ENCODE peak calls at places on chromosomes 3 and 15, in ten cellular contexts. One of them, this sample, is unnamed. For H3K4me1, the result is how much of the 10 kb centered on the place peaks cover.

GRCh38 chr15:66955001-66955516 is 110.3 kb upstream of the SMAD3 start:
- DNase-seq in uterus: no peak
- DNase-seq in transverse colon: no peak
- DNase-seq in tibial artery: no peak
- DNase-seq in heart right ventricle: no peak
- DNase-seq in upper lobe of right lung: no peak
- DNase-seq in prostate gland: no peak
- DNase-seq in OCI-LY7: no peak
- DNase-seq in upper lobe of left lung: no peak
- DNase-seq in psoas muscle: no peak
- DNase-seq in this sample: no peak

GRCh38 chr3:150738688-150739087 is 24.3 kb downstream of the SIAH2 start:
- DNase-seq in uterus: no peak
- DNase-seq in transverse colon: no peak
- DNase-seq in tibial artery: no peak
- DNase-seq in heart right ventricle: no peak
- DNase-seq in upper lobe of right lung: no peak
- DNase-seq in prostate gland: no peak
- DNase-seq in OCI-LY7: no peak
- DNase-seq in upper lobe of left lung: no peak
- DNase-seq in psoas muscle: no peak
- DNase-seq in this sample: no peak

GRCh38 chr3:156518726-156519125 is 36.2 kb downstream of the SSR3 start:
- DNase-seq in uterus: no peak
- DNase-seq in transverse colon: no peak
- DNase-seq in tibial artery: no peak
- DNase-seq in heart right ventricle: no peak
- DNase-seq in upper lobe of right lung: no peak
- DNase-seq in prostate gland: no peak
- DNase-seq in OCI-LY7: no peak
- DNase-seq in upper lobe of left lung: no peak
- DNase-seq in psoas muscle: no peak
- DNase-seq in this sample: peak

GRCh38 chr15:68676926-68677325 is 98.1 kb downstream of the CORO2B start:
- DNase-seq in uterus: no peak
- DNase-seq in transverse colon: no peak
- DNase-seq in tibial artery: no peak
- DNase-seq in heart right ventricle: no peak
- DNase-seq in upper lobe of right lung: peak
- DNase-seq in prostate gland: no peak
- DNase-seq in OCI-LY7: no peak
- DNase-seq in upper lobe of left lung: no peak
- DNase-seq in psoas muscle: no peak
- DNase-seq in this sample: no peak

GRCh38 chr3:58250093-58250707 is 12.6 kb downstream of the ABHD6 start:
- DNase-seq in uterus: no peak
- DNase-seq in transverse colon: no peak
- DNase-seq in tibial artery: no peak
- DNase-seq in heart right ventricle: no peak
- DNase-seq in upper lobe of right lung: no peak
- DNase-seq in prostate gland: no peak
- DNase-seq in OCI-LY7: no peak
- DNase-seq in upper lobe of left lung: no peak
- DNase-seq in psoas muscle: no peak
- DNase-seq in this sample: no peak

GRCh38 chr15:40323953-40324937 is 753 bp downstream of the INAFM2 start:
- DNase-seq in uterus: no peak
- DNase-seq in transverse colon: no peak
- DNase-seq in tibial artery: no peak
- DNase-seq in heart right ventricle: peak
- DNase-seq in upper lobe of right lung: peak
- DNase-seq in prostate gland: no peak
- DNase-seq in OCI-LY7: no peak
- DNase-seq in upper lobe of left lung: peak
- DNase-seq in psoas muscle: peak
- DNase-seq in this sample: no peak

GRCh38 chr3:81485444-81485865 is 276.0 kb downstream of the GBE1 start:
- DNase-seq in uterus: no peak
- DNase-seq in transverse colon: peak
- DNase-seq in tibial artery: peak
- DNase-seq in heart right ventricle: no peak
- DNase-seq in upper lobe of right lung: no peak
- DNase-seq in prostate gland: no peak
- DNase-seq in OCI-LY7: peak
- DNase-seq in upper lobe of left lung: no peak
- DNase-seq in psoas muscle: no peak
- DNase-seq in this sample: no peak

GRCh38 chr3:8984081-8984480 is 20.8 kb upstream of the RAD18 start:
- DNase-seq in uterus: no peak
- DNase-seq in transverse colon: no peak
- DNase-seq in tibial artery: no peak
- DNase-seq in heart right ventricle: no peak
- DNase-seq in upper lobe of right lung: no peak
- DNase-seq in prostate gland: no peak
- DNase-seq in OCI-LY7: no peak
- DNase-seq in upper lobe of left lung: no peak
- DNase-seq in psoas muscle: no peak
- DNase-seq in this sample: no peak

GRCh38 chr3:51585197-51585596 is 46.7 kb downstream of the RAD54L2 start:
- DNase-seq in uterus: no peak
- DNase-seq in transverse colon: no peak
- DNase-seq in tibial artery: no peak
- DNase-seq in heart right ventricle: no peak
- DNase-seq in upper lobe of right lung: no peak
- DNase-seq in prostate gland: no peak
- DNase-seq in OCI-LY7: no peak
- DNase-seq in upper lobe of left lung: no peak
- DNase-seq in psoas muscle: no peak
- DNase-seq in this sample: no peak

GRCh38 chr3:157938154-157938774 is 168.0 kb downstream of the SHOX2 start:
- DNase-seq in uterus: no peak
- DNase-seq in transverse colon: no peak
- DNase-seq in tibial artery: peak
- DNase-seq in heart right ventricle: no peak
- DNase-seq in upper lobe of right lung: no peak
- DNase-seq in prostate gland: no peak
- DNase-seq in OCI-LY7: no peak
- DNase-seq in upper lobe of left lung: no peak
- DNase-seq in psoas muscle: no peak
- DNase-seq in this sample: no peak

GRCh38 chr3:133535971-133536634 is 37.4 kb upstream of the CDV3 start:
- DNase-seq in uterus: no peak
- DNase-seq in transverse colon: peak
- DNase-seq in tibial artery: peak
- DNase-seq in heart right ventricle: no peak
- DNase-seq in upper lobe of right lung: no peak
- DNase-seq in prostate gland: no peak
- DNase-seq in OCI-LY7: no peak
- DNase-seq in upper lobe of left lung: no peak
- DNase-seq in psoas muscle: no peak
- DNase-seq in this sample: no peak

GRCh38 chr3:48268936-48269551 is 28.1 kb downstream of the ZNF589 start:
- DNase-seq in uterus: peak
- DNase-seq in transverse colon: peak
- DNase-seq in tibial artery: no peak
- DNase-seq in heart right ventricle: no peak
- DNase-seq in upper lobe of right lung: no peak
- DNase-seq in prostate gland: peak
- DNase-seq in OCI-LY7: no peak
- DNase-seq in upper lobe of left lung: no peak
- DNase-seq in psoas muscle: no peak
- DNase-seq in this sample: no peak

GRCh38 chr3:58122936-58123700 is 87.7 kb downstream of the DNASE1L3 start:
- DNase-seq in uterus: no peak
- DNase-seq in transverse colon: no peak
- DNase-seq in tibial artery: no peak
- DNase-seq in heart right ventricle: no peak
- DNase-seq in upper lobe of right lung: no peak
- DNase-seq in prostate gland: no peak
- DNase-seq in OCI-LY7: no peak
- DNase-seq in upper lobe of left lung: no peak
- DNase-seq in psoas muscle: no peak
- DNase-seq in this sample: no peak

GRCh38 chr15:24761704-24762302 is 86.2 kb downstream of the NPAP1 start:
- DNase-seq in uterus: no peak
- DNase-seq in transverse colon: no peak
- DNase-seq in tibial artery: no peak
- DNase-seq in heart right ventricle: no peak
- DNase-seq in upper lobe of right lung: no peak
- DNase-seq in prostate gland: no peak
- DNase-seq in OCI-LY7: no peak
- DNase-seq in upper lobe of left lung: no peak
- DNase-seq in psoas muscle: no peak
- DNase-seq in this sample: no peak

GRCh38 chr3:45980819-45981218 is 14.8 kb downstream of the FYCO1 start:
- DNase-seq in uterus: no peak
- DNase-seq in transverse colon: no peak
- DNase-seq in tibial artery: no peak
- DNase-seq in heart right ventricle: no peak
- DNase-seq in upper lobe of right lung: no peak
- DNase-seq in prostate gland: no peak
- DNase-seq in OCI-LY7: no peak
- DNase-seq in upper lobe of left lung: no peak
- DNase-seq in psoas muscle: no peak
- DNase-seq in this sample: no peak

GRCh38 chr3:194250104-194251002 is 100.8 kb downstream of the CPN2 start:
- DNase-seq in uterus: peak
- DNase-seq in transverse colon: no peak
- DNase-seq in tibial artery: no peak
- DNase-seq in heart right ventricle: peak
- DNase-seq in upper lobe of right lung: no peak
- DNase-seq in prostate gland: no peak
- DNase-seq in OCI-LY7: no peak
- DNase-seq in upper lobe of left lung: peak
- DNase-seq in psoas muscle: peak
- DNase-seq in this sample: peak

DNA sequence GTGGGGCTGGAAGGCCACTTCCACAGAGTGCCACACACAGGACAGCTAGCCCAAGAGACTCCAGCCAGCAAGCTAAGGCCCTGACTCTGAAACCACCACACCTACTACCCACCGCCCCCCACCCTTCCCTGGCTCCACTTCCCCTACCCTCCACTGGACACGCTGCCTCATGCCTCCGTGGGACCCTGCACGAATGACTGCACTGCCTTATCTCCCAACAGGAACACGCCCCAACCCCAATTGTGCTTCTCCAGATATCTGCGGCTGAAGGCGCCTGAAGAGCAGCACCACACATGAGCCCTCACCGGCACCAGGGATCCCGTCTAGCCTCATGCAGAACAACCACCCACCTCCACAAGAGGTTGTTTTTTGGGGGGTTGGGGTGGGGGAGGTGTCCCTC is 2.6 kb downstream of the LINGO1 start:
- DNase-seq in uterus: no peak
- DNase-seq in transverse colon: peak
- DNase-seq in tibial artery: no peak
- DNase-seq in heart right ventricle: no peak
- DNase-seq in upper lobe of right lung: no peak
- DNase-seq in prostate gland: no peak
- DNase-seq in OCI-LY7: no peak
- DNase-seq in upper lobe of left lung: no peak
- DNase-seq in psoas muscle: no peak
- DNase-seq in this sample: no peak
- H3K4me1 ChIP-seq in uterus: under half
- H3K4me1 ChIP-seq in transverse colon: under half
- H3K4me1 ChIP-seq in tibial artery: under half
- H3K4me1 ChIP-seq in heart right ventricle: under half
- H3K4me1 ChIP-seq in upper lobe of right lung: under half
- H3K4me1 ChIP-seq in prostate gland: under half
- H3K4me1 ChIP-seq in OCI-LY7: under half
- H3K4me1 ChIP-seq in upper lobe of left lung: under half
- H3K4me1 ChIP-seq in psoas muscle: under half
- H3K4me1 ChIP-seq in this sample: under half

DNA sequence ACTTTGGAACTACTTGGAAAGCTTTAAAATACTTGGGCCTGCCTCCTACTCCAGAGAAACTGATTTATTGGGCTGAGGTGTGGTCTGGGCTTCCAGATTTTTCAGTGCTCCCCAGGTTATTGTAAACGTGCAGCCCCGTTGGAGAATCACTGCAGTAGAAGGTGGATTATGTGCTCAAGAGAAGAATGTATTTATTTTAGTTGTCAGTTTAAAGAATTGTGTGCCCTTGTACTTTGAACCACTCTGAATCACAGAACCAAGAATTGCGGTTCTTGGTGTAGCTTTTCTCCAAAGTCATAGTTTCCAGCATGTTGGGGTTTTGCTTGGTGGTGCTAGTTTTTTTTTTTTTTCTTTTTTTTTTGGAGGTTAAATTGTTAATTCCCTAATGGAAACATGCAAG is 1.6 kb downstream of the TATDN2 start:
- DNase-seq in uterus: no peak
- DNase-seq in transverse colon: no peak
- DNase-seq in tibial artery: no peak
- DNase-seq in heart right ventricle: no peak
- DNase-seq in upper lobe of right lung: no peak
- DNase-seq in prostate gland: no peak
- DNase-seq in OCI-LY7: no peak
- DNase-seq in upper lobe of left lung: no peak
- DNase-seq in psoas muscle: no peak
- DNase-seq in this sample: no peak
- H3K4me3 ChIP-seq in uterus: peak
- H3K4me3 ChIP-seq in transverse colon: peak
- H3K4me3 ChIP-seq in tibial artery: peak
- H3K4me3 ChIP-seq in heart right ventricle: peak
- H3K4me3 ChIP-seq in upper lobe of right lung: peak
- H3K4me3 ChIP-seq in prostate gland: peak
- H3K4me3 ChIP-seq in OCI-LY7: peak
- H3K4me3 ChIP-seq in upper lobe of left lung: peak
- H3K4me3 ChIP-seq in psoas muscle: peak
- H3K4me3 ChIP-seq in this sample: peak

DNA sequence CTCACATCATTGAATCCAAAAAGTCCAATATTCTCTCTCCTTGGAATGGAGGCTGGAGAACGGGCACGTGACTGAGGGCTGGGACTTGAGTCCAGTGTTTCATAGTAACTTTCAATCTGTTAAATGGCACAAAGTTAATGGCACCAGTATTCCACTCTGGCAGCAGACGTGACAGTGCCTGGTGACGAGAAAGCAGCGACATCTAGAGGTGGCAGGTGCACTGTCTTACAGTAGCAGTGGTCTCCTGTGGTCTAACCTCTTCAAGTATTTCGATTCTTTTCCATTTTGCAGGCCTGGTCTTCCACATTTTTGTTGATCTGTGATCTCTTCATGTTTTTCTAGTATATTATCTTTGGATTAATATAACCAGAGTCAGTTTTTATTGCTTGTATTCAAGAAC is 107.1 kb downstream of the OXSM start:
- DNase-seq in uterus: no peak
- DNase-seq in transverse colon: peak
- DNase-seq in tibial artery: no peak
- DNase-seq in heart right ventricle: no peak
- DNase-seq in upper lobe of right lung: no peak
- DNase-seq in prostate gland: no peak
- DNase-seq in OCI-LY7: peak
- DNase-seq in upper lobe of left lung: no peak
- DNase-seq in psoas muscle: no peak
- DNase-seq in this sample: no peak
- TF ChIP-seq CTCF in uterus: no peak
- TF ChIP-seq CTCF in transverse colon: no peak
- TF ChIP-seq CTCF in tibial artery: no peak
- TF ChIP-seq CTCF in heart right ventricle: peak
- TF ChIP-seq CTCF in upper lobe of right lung: no peak
- TF ChIP-seq CTCF in prostate gland: no peak
- TF ChIP-seq CTCF in OCI-LY7: peak
- TF ChIP-seq CTCF in upper lobe of left lung: no peak
- TF ChIP-seq CTCF in psoas muscle: no peak
- TF ChIP-seq CTCF in this sample: no peak

GRCh38 chr3:17009831-17010230 is 125.1 kb downstream of the PLCL2 start:
- DNase-seq in uterus: no peak
- DNase-seq in transverse colon: no peak
- DNase-seq in tibial artery: no peak
- DNase-seq in heart right ventricle: no peak
- DNase-seq in upper lobe of right lung: no peak
- DNase-seq in prostate gland: no peak
- DNase-seq in OCI-LY7: no peak
- DNase-seq in upper lobe of left lung: no peak
- DNase-seq in psoas muscle: no peak
- DNase-seq in this sample: no peak
- H3K4me1 ChIP-seq in uterus: under half
- H3K4me1 ChIP-seq in transverse colon: under half
- H3K4me1 ChIP-seq in tibial artery: under half
- H3K4me1 ChIP-seq in heart right ventricle: under half
- H3K4me1 ChIP-seq in upper lobe of right lung: under half
- H3K4me1 ChIP-seq in prostate gland: under half
- H3K4me1 ChIP-seq in OCI-LY7: under half
- H3K4me1 ChIP-seq in upper lobe of left lung: under half
- H3K4me1 ChIP-seq in psoas muscle: under half
- H3K4me1 ChIP-seq in this sample: under half